ENCODE peak calls at places on chromosomes 3 and 15, in seven cellular contexts. S is SK-N-SH, X is spleen, K is GM23338, I is H1, O is Panc1, P is upper lobe of left lung. M is an unnamed sample.

GRCh38 chr3:61848885-61849284 is 287.5 kb downstream of the PTPRG start:
- DNase-seq in K (no peak), O (no peak), P (no peak), I (no peak), X (no peak), S (no peak), M (no peak)

GRCh38 chr3:66989860-66990696 is 8.0 kb upstream of the KBTBD8 start:
- DNase-seq in S (no peak), X (no peak), P (no peak), O (no peak), I (no peak), K (peak; percentile 54), M (no peak)

GRCh38 chr3:177731644-177732268 is 534.5 kb upstream of the TBL1XR1 start:
- DNase-seq in K (no peak), X (no peak), P (no peak), S (no peak), I (no peak), O (no peak), M (no peak)

GRCh38 chr3:16028604-16029003 is 145.9 kb upstream of the GALNT15 start:
- DNase-seq in P (no peak), K (no peak), S (no peak), X (no peak), I (no peak), O (no peak), M (no peak)

GRCh38 chr15:98177950-98178848 is 217.7 kb downstream of the ARRDC4 start:
- DNase-seq in S (peak; percentile 50), K (peak; percentile 80), X (no peak), I (no peak), P (no peak), O (peak; percentile 39), M (no peak)

GRCh38 chr3:115836944-115837343 is 213.6 kb downstream of the GAP43 start:
- DNase-seq in S (peak; percentile 16), K (peak; percentile 82), O (no peak), X (no peak), I (no peak), P (no peak), M (no peak)

GRCh38 chr3:156509209-156510174 is 45.4 kb downstream of the SSR3 start:
- DNase-seq in S (peak; percentile 63), X (no peak), O (peak; percentile 30), I (no peak), P (no peak), K (peak; percentile 85), M (no peak)

GRCh38 chr3:55716044-55716443 is 228.9 kb upstream of the WNT5A start:
- DNase-seq in K (no peak), O (no peak), I (no peak), P (no peak), S (no peak), X (no peak), M (no peak)

GRCh38 chr3:34065901-34066300 is 267.5 kb downstream of the PDCD6IP start:
- DNase-seq in S (no peak), K (no peak), X (no peak), P (no peak), O (no peak), I (no peak), M (no peak)
- H3K27ac ChIP-seq in S (no peak overlapping the region), K (no peak overlapping the region), X (no peak overlapping the region), P (no peak overlapping the region), O (no peak overlapping the region), I (no peak overlapping the region), M (no peak overlapping the region)

GRCh38 chr3:49172616-49173041 is 1.2 kb downstream of the KLHDC8B start:
- DNase-seq in S (no peak), I (no peak), P (peak; percentile 76), K (no peak), O (no peak), X (no peak), M (no peak)

GRCh38 chr3:49173116-49173791 is 1.9 kb downstream of the KLHDC8B start:
- DNase-seq in O (no peak), K (peak; percentile 59), P (no peak), X (no peak), I (no peak), S (peak; percentile 88), M (no peak)

GRCh38 chr3:49174586-49174985 is 3.2 kb downstream of the KLHDC8B start:
- DNase-seq in P (no peak), S (no peak), I (no peak), X (no peak), K (no peak), O (no peak), M (no peak)

GRCh38 chr3:49175530-49175929 is 4.1 kb downstream of the KLHDC8B start:
- DNase-seq in O (no peak), X (no peak), P (no peak), S (no peak), I (no peak), K (no peak), M (no peak)

GRCh38 chr3:49173792-49174170 is 2.4 kb downstream of the KLHDC8B start:
- DNase-seq in O (no peak), S (peak; percentile 92), K (no peak), I (no peak), X (no peak), P (no peak), M (no peak)
- H3K4me3 ChIP-seq in O (no peak overlapping the region), S (peak overlapping the region; percentile 90), K (peak overlapping the region; percentile 32), I (peak overlapping the region; percentile 5), X (no peak overlapping the region), P (no peak overlapping the region), M (peak overlapping the region; percentile 64)

GRCh38 chr3:54341811-54342210 is 219.5 kb downstream of the CACNA2D3 start:
- DNase-seq in P (no peak), I (no peak), O (no peak), X (no peak), K (no peak), S (no peak), M (no peak)

GRCh38 chr3:54345976-54346375 is 223.6 kb downstream of the CACNA2D3 start:
- DNase-seq in X (no peak), P (no peak), S (no peak), I (no peak), O (no peak), K (peak; percentile 23), M (peak; percentile 20)

GRCh38 chr3:54343495-54343894 is 221.1 kb downstream of the CACNA2D3 start:
- DNase-seq in X (no peak), S (no peak), O (no peak), K (no peak), I (no peak), P (no peak), M (peak; percentile 58)

GRCh38 chr3:54342676-54343075 is 220.3 kb downstream of the CACNA2D3 start:
- DNase-seq in P (peak; percentile 66), K (no peak), S (no peak), O (no peak), X (no peak), I (no peak), M (no peak)

GRCh38 chr3:54344601-54345216 is 222.4 kb downstream of the CACNA2D3 start:
- DNase-seq in X (no peak), K (peak; percentile 47), S (no peak), I (no peak), O (no peak), P (no peak), M (peak; percentile 67)
- TF ChIP-seq POLR2AphosphoS5 in X (no peak), K (no peak), S (no peak), I (no peak), O (no peak), P (no peak), M (no peak)

GRCh38 chr3:160869825-160870224 is 113.8 kb downstream of the PPM1L start:
- DNase-seq in I (no peak), K (no peak), S (peak; percentile 20), X (no peak), O (no peak), P (no peak), M (no peak)
- H3K27ac ChIP-seq in I (no peak overlapping the region), K (no peak overlapping the region), S (no peak overlapping the region), X (no peak overlapping the region), O (no peak overlapping the region), P (no peak overlapping the region), M (no peak overlapping the region)

GRCh38 chr3:111936967-111937366 is 41.9 kb upstream of the ABHD10 start:
- DNase-seq in P (no peak), I (no peak), O (no peak), K (no peak), S (no peak), X (no peak), M (no peak)

GRCh38 chr3:111928613-111929012 is 50.2 kb upstream of the ABHD10 start:
- DNase-seq in S (no peak), I (no peak), P (no peak), X (no peak), O (no peak), K (no peak), M (no peak)

GRCh38 chr3:111936191-111936841 is 42.5 kb upstream of the ABHD10 start:
- DNase-seq in P (no peak), K (no peak), X (no peak), S (no peak), I (no peak), O (no peak), M (no peak)

GRCh38 chr3:111929484-111929883 is 49.3 kb upstream of the ABHD10 start:
- DNase-seq in S (no peak), O (no peak), P (no peak), X (no peak), K (no peak), I (no peak), M (no peak)

GRCh38 chr3:111932962-111933361 is 45.9 kb upstream of the ABHD10 start:
- DNase-seq in K (no peak), I (no peak), O (no peak), S (no peak), X (no peak), P (no peak), M (no peak)
- H3K4me3 ChIP-seq in K (no peak overlapping the region), I (no peak overlapping the region), O (no peak overlapping the region), S (no peak overlapping the region), X (no peak overlapping the region), P (no peak overlapping the region), M (no peak overlapping the region)

M was measured in vagina.